ENCODE peak calls at places on chromosome 6, in four cellular contexts. G is NCI-H1417, V is NCI-H446 treated with DMSO at 0.1 percent for 48 hours, D is fibroblast of pulmonary artery. E is an unnamed sample.

GRCh38 chr6:105077592-105078463 is 102.0 kb downstream of the POPDC3 start:
- DNase-seq in G (peak), D (peak), V (peak), E (peak)

GRCh38 chr6:20542927-20543602 is 8.8 kb downstream of the CDKAL1 start:
- DNase-seq in V (no peak), G (no peak), D (peak), E (peak)

GRCh38 chr6:152185158-152185574 is 377.7 kb downstream of the ESR1 start:
- DNase-seq in G (no peak), V (no peak), D (no peak), E (peak)

GRCh38 chr6:118197539-118197938 is 290.5 kb downstream of the SLC35F1 start:
- DNase-seq in D (no peak), V (no peak), G (no peak), E (no peak)

GRCh38 chr6:134074151-134074712 is 21.8 kb upstream of the SLC2A12 start:
- DNase-seq in G (peak), V (no peak), D (peak), E (peak)

GRCh38 chr6:87706187-87706966 is 4.3 kb upstream of the AKIRIN2 start:
- DNase-seq in G (no peak), D (peak), V (no peak), E (peak)

GRCh38 chr6:97586344-97586743 is 303.3 kb upstream of the MMS22L start:
- DNase-seq in G (peak), D (peak), V (peak), E (peak)

GRCh38 chr6:28489366-28490190 is 26.0 kb downstream of the GPX6 start:
- DNase-seq in V (no peak), G (no peak), D (peak), E (no peak)

GRCh38 chr6:22134308-22134707 is 162.5 kb downstream of the PRL start:
- DNase-seq in V (no peak), D (no peak), G (no peak), E (no peak)

GRCh38 chr6:36323062-36323461 is 13.6 kb downstream of the BNIP5 start:
- DNase-seq in G (peak), V (no peak), D (peak), E (peak)

GRCh38 chr6:26363882-26364825 is 844 bp upstream of the BTN3A2 start:
- DNase-seq in G (peak), D (no peak), V (no peak), E (peak)

GRCh38 chr6:137234505-137234863 is 15.3 kb upstream of the IFNGR1 start:
- DNase-seq in V (no peak), D (no peak), G (no peak), E (peak)

GRCh38 chr6:91267246-91267645 is 680.4 kb upstream of the MAP3K7 start:
- DNase-seq in D (no peak), V (no peak), G (no peak), E (no peak)

GRCh38 chr6:126764696-126765095 is 353.8 kb upstream of the RSPO3 start:
- DNase-seq in V (no peak), G (no peak), D (no peak), E (no peak)

GRCh38 chr6:63100066-63100465 is 111.2 kb upstream of the FKBP1C start:
- DNase-seq in V (no peak), G (no peak), D (no peak), E (no peak)

GRCh38 chr6:35014341-35014740 is 125.3 kb downstream of the ANKS1A start:
- DNase-seq in V (no peak), G (no peak), D (no peak), E (no peak)

GRCh38 chr6:36701401-36701991 is 3.9 kb downstream of the RAB44 start:
- DNase-seq in D (no peak), G (no peak), V (no peak), E (peak)

GRCh38 chr6:168589275-168589674 is 148.3 kb downstream of the SMOC2 start:
- DNase-seq in G (no peak), V (no peak), D (no peak), E (peak)

GRCh38 chr6:134553941-134554340 is 236.0 kb upstream of the SGK1 start:
- DNase-seq in G (no peak), V (no peak), D (peak), E (no peak)

GRCh38 chr6:84798257-84798656 is 33.9 kb upstream of the TBX18 start:
- DNase-seq in V (no peak), D (peak), G (no peak), E (no peak)

GRCh38 chr6:131443514-131443913 is 129.5 kb upstream of the ARG1 start:
- DNase-seq in V (no peak), G (no peak), D (no peak), E (no peak)

GRCh38 chr6:44409207-44409796 is 21.8 kb downstream of the CDC5L start:
- DNase-seq in D (no peak), G (no peak), V (no peak), E (no peak)

E was measured in DMS53.